ENCODE peak calls at places on chromosomes 4 and X, in nine cellular contexts. W is GM23248, G is adipocyte, J is uterus, R is breast epithelium, M is tibial nerve, S is lower lobe of right lung, D is astrocyte, E is upper lobe of right lung. N is an unnamed sample.

GRCh38 chr4:159674241-159674640 is 571.4 kb downstream of the RAPGEF2 start:
- DNase-seq in W (no peak), G (no peak), J (no peak), R (no peak), M (no peak), S (no peak), D (no peak), E (no peak), N (no peak)

GRCh38 chr4:13349096-13349495 is 135.0 kb downstream of the RAB28 start:
- DNase-seq in W (peak; percentile 56), G (no peak), J (no peak), R (no peak), M (no peak), S (no peak), D (peak; percentile 70), E (no peak), N (no peak)

GRCh38 chr4:167897116-167897515 is 195.2 kb upstream of the ANXA10 start:
- DNase-seq in W (no peak), G (peak; percentile 29), J (no peak), R (no peak), M (no peak), S (no peak), D (peak; percentile 74), E (no peak), N (no peak)

GRCh38 chr4:11495291-11495690 is 66.6 kb upstream of the HS3ST1 start:
- DNase-seq in W (no peak), G (peak; percentile 15), J (no peak), R (no peak), M (no peak), S (no peak), D (peak; percentile 57), E (no peak), N (no peak)

GRCh38 chr4:67565284-67565683 is 6.8 kb downstream of the STAP1 start:
- DNase-seq in W (peak; percentile 65), G (peak; percentile 45), J (no peak), R (no peak), M (no peak), S (no peak), D (peak; percentile 82), E (no peak), N (no peak)

GRCh38 chr4:82618321-82618720 is 56.5 kb upstream of the TMEM150C start:
- DNase-seq in W (peak; percentile 49), G (peak; percentile 74), J (no peak), R (no peak), M (no peak), S (no peak), D (peak; percentile 70), E (no peak), N (no peak)

GRCh38 chr4:16225681-16225995 is 633 bp downstream of the TAPT1 start:
- DNase-seq in W (no peak), G (no peak), J (no peak), R (no peak), M (no peak), S (no peak), D (no peak), E (no peak), N (no peak)

GRCh38 chrX:15749642-15750610 is 11.9 kb downstream of the CA5B start:
- DNase-seq in W (peak; percentile 69), G (peak; percentile 67), J (no peak), R (peak; percentile 30), M (no peak), S (peak; percentile 44), D (no peak), E (no peak), N (no peak)

GRCh38 chr4:9931196-9931595 is 90.1 kb downstream of the SLC2A9 start:
- DNase-seq in W (no peak), G (no peak), J (no peak), R (no peak), M (no peak), S (no peak), D (no peak), E (no peak), N (no peak)

GRCh38 chrX:119155416-119156035 is 27.9 kb upstream of the KIAA1210 start:
- DNase-seq in W (peak; percentile 83), G (no peak), J (no peak), R (no peak), M (no peak), S (no peak), D (peak; percentile 65), E (no peak), N (no peak)

GRCh38 chr4:15011166-15011565 is 8.9 kb downstream of the CPEB2 start:
- DNase-seq in W (no peak), G (no peak), J (no peak), R (no peak), M (no peak), S (no peak), D (no peak), E (no peak), N (no peak)

DNA sequence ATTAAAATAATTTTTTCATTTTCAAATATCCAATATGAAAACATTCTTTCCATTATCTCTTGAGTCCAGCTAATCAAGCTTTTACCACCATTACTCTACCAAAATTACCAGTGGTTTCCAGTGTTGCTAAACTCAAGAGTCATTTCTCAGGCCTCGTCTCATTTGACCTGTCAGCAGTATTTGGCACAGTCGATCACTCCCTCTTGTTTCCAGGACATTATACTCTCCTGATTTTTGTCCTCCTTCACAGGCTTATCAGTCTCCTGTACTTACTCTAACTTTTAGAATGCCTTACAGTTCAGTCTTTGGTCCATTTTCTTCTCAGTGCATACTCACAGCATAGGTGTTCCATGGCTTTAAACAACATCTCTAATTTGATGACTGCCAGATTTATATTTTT is 11.6 kb downstream of the USP38 start:
- DNase-seq in W (no peak), G (no peak), J (no peak), R (no peak), M (no peak), S (no peak), D (no peak), E (no peak), N (no peak)
- H3K36me3 ChIP-seq in W (peaks cover 63% of the 10 kb centered on the region), G (peaks cover 90% of the 10 kb centered on the region), J (no peaks in the 10 kb centered on the region), R (no peaks in the 10 kb centered on the region), M (no peaks in the 10 kb centered on the region), S (peaks cover 100% of the 10 kb centered on the region), D (peaks cover 59% of the 10 kb centered on the region), E (peaks cover 97% of the 10 kb centered on the region), N (peaks cover 52% of the 10 kb centered on the region)

DNA sequence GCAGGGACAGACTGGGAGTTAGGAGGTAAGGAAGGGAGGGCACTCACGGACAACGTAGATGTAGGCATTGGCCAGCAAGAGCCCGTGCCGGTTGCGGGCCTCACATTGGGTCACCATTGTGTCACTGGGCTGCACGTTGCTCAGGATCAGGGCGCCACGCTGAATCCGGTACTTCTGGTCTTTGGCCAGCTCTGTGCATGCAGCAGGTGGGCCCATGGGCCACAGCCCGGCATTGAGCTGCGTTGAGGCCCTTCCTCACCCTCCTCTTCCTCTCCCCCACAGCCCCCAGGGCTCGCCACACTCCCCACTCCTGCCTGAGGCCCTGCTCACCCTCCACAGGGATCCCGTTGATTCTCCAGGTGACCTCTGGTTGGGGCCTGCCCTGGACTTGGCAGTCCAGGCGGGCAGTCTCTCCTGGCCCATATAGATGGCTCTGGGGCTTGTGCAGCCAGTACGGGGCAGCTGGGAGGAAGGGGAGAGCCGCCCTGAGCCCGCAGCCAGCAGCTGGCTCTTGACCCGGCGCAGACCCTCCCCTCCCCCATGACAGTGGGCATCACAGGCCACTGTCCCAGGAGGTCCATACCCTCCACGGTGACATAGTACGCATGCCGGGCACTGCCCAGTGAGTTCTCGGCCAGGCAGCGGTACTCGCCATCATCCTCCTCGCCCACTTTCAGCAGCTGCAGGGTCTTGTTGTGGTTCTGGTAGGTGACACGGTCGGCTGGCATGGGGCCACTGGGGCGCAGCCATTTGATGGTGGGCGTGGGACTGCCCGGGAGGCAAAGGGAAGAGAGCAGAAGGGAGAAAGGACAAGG is 16.3 kb downstream of the L1CAM start:
- DNase-seq in W (no peak), G (no peak), J (no peak), R (no peak), M (no peak), S (no peak), D (no peak), E (no peak), N (no peak)
- H3K36me3 ChIP-seq in W (no peaks in the 10 kb centered on the region), G (no peaks in the 10 kb centered on the region), J (no peaks in the 10 kb centered on the region), R (no peaks in the 10 kb centered on the region), M (no peaks in the 10 kb centered on the region), S (no peaks in the 10 kb centered on the region), D (no peaks in the 10 kb centered on the region), E (no peaks in the 10 kb centered on the region), N (no peaks in the 10 kb centered on the region)

GRCh38 chr4:153634737-153635353 is 49.2 kb upstream of the TLR2 start:
- DNase-seq in W (peak; percentile 47), G (peak; percentile 71), J (no peak), R (no peak), M (no peak), S (no peak), D (no peak), E (no peak), N (no peak)

GRCh38 chr4:153623491-153623890 is 60.6 kb upstream of the TLR2 start:
- DNase-seq in W (no peak), G (no peak), J (no peak), R (no peak), M (no peak), S (no peak), D (no peak), E (no peak), N (no peak)

DNA sequence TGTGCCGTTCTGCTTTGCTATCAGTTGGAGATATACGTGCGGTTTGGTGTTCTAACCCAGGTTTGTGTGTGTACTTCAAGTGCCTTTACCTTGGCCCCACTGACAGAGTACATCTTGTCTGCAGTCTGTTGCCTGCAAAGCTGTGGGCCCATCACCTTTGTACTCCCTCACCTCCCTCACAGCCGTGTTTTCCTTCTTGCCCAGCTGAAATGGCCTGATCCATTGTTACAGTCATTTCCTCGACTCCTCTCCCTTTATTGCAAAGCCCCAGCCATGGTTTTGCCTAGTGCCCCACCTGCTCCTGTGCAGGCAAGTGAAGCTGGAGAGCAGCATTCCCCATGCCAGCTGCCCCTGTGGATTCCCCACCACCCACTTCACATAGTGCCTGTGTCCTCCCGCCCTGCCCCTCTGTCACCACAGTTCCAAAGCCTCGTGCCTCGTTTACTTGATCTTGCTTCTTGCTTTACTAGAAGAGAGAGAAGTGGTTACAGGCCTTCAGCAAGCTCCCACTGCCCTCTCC is 55.2 kb upstream of the TLR2 start:
- DNase-seq in W (no peak), G (no peak), J (no peak), R (no peak), M (no peak), S (no peak), D (no peak), E (no peak), N (no peak)
- H3K36me3 ChIP-seq in W (peaks cover 17% of the 10 kb centered on the region), G (peaks cover 39% of the 10 kb centered on the region), J (no peaks in the 10 kb centered on the region), R (peaks cover 6% of the 10 kb centered on the region), M (peaks cover 2% of the 10 kb centered on the region), S (peaks cover 97% of the 10 kb centered on the region), D (peaks cover 13% of the 10 kb centered on the region), E (peaks cover 79% of the 10 kb centered on the region), N (peaks cover 85% of the 10 kb centered on the region)

DNA sequence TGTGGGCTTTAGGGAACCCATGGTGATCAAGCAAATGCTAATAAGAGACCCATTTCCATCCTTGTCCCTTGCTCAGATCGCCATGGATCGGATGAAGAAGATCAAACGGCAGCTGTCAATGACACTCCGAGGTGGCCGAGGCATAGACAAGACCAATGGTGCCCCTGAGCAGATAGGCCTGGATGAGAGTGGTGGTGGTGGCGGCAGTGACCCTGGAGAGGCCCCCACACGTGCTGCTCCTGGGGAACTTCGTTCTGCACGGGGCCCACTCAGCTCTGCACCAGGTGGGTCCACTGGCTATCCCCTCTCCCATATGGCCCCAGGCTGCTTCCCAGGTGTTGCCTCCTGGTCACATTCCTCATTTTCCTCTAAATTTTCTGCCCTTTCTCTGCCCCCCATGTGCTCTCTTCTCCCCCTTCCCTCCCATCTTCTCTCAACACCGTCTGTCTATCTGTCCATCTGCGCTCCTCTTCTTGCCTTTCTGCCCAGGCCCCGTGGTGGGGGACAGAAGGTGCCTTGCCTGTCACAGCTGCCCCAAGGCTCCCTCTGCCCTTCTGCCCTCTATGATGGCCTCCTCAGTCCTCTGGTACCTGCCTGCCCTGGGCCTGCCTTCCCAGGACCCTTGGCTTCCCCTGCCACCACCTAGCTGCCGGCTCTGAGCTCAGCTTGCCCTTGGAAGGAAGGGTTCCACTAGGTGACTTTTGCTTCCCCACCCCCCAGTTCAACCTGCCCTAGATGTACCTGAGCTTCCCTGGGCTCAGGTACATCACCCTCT is 5.2 kb downstream of the CDK16 start:
- DNase-seq in W (no peak), G (no peak), J (no peak), R (no peak), M (no peak), S (no peak), D (no peak), E (no peak), N (no peak)
- H3K36me3 ChIP-seq in W (no peaks in the 10 kb centered on the region), G (peaks cover 57% of the 10 kb centered on the region), J (no peaks in the 10 kb centered on the region), R (no peaks in the 10 kb centered on the region), M (peaks cover 6% of the 10 kb centered on the region), S (peaks cover 54% of the 10 kb centered on the region), D (peaks cover 8% of the 10 kb centered on the region), E (peaks cover 44% of the 10 kb centered on the region), N (peaks cover 21% of the 10 kb centered on the region)